ENCODE peak calls at places on chromosomes 11 and 22, in nine cellular contexts. V is GM12865; L is stimulated activated CD8-positive, alpha-beta memory T cell treated with anti-CD3 and anti-CD28 coated beads, Interleukin-12 subunit alpha, Interleukin-12 subunit beta, amount 100 ng/mL, for 1 hour; S is left ventricle myocardium inferior; T is NCI-H2171 treated with DMSO at 0.1 percent for 48 hours; P is stomach; E is T-cell; I is RCC 7860; W is stimulated activated CD4-positive, alpha-beta T cell treated with anti-CD3 and anti-CD28 coated beads, Interleukin-4, amount 100 ng/mL, for 1 hour. U is an unnamed sample.

GRCh38 chr11:119572481-119573424 is 149.8 kb upstream of the THY1 start:
- DNase-seq in T (no peak), S (no peak), P (no peak), I (no peak), W (no peak), L (no peak), E (no peak), V (no peak), U (no peak)

GRCh38 chr11:6096417-6096816 is 11.1 kb upstream of the OR56B4 start:
- DNase-seq in P (no peak), S (no peak), L (no peak), E (no peak), I (no peak), W (no peak), V (no peak), T (no peak), U (no peak)

GRCh38 chr11:94525933-94526332 is 13.7 kb downstream of the C11orf97 start:
- DNase-seq in S (peak), I (no peak), W (no peak), L (no peak), T (peak), E (no peak), P (peak), V (no peak), U (peak)

GRCh38 chr22:26643368-26644100 is 13.9 kb upstream of the MIAT start:
- DNase-seq in I (no peak), S (no peak), T (no peak), P (no peak), E (peak), V (no peak), L (no peak), W (no peak), U (no peak)

GRCh38 chr11:1218788-1219445 is 3.9 kb upstream of the MUC5B start:
- DNase-seq in E (no peak), I (no peak), T (no peak), L (no peak), W (no peak), V (no peak), S (no peak), P (no peak), U (no peak)

GRCh38 chr11:36102868-36103267 is 159.0 kb downstream of the LDLRAD3 start:
- DNase-seq in P (no peak), S (no peak), V (no peak), W (no peak), T (no peak), E (no peak), L (no peak), I (no peak), U (no peak)

GRCh38 chr11:61976420-61976800 is 9.0 kb upstream of the FTH1 start:
- DNase-seq in L (no peak), S (no peak), V (no peak), T (no peak), P (no peak), W (no peak), I (no peak), E (no peak), U (no peak)

GRCh38 chr11:111514216-111515031 is at the start of gene HOATZ:
- DNase-seq in V (peak), S (no peak), W (peak), L (no peak), P (no peak), E (no peak), I (no peak), T (no peak), U (no peak)

GRCh38 chr22:39266398-39267030 is 21.7 kb upstream of the PDGFB start:
- DNase-seq in L (no peak), S (no peak), E (no peak), P (no peak), V (peak), I (no peak), W (no peak), T (no peak), U (no peak)

GRCh38 chr11:122293298-122294023 is 177.4 kb upstream of the BLID start:
- DNase-seq in I (no peak), P (no peak), E (no peak), L (no peak), V (no peak), W (no peak), S (no peak), T (no peak), U (no peak)

GRCh38 chr11:123083623-123084029 is 21.7 kb upstream of the HSPA8 start:
- DNase-seq in P (peak), S (peak), I (peak), V (no peak), T (peak), L (peak), W (peak), E (peak), U (peak)

GRCh38 chr22:30017375-30017774 is 62.9 kb upstream of the HORMAD2 start:
- DNase-seq in P (no peak), V (no peak), S (no peak), W (no peak), E (no peak), T (no peak), I (no peak), L (no peak), U (no peak)

GRCh38 chr11:66762088-66762487 is 33.1 kb upstream of the SPTBN2 start:
- DNase-seq in T (no peak), V (no peak), S (no peak), E (no peak), L (no peak), I (no peak), W (no peak), P (no peak), U (no peak)

GRCh38 chr22:23693979-23694680 is 3.3 kb downstream of the RGL4 start:
- DNase-seq in V (no peak), S (no peak), L (no peak), I (no peak), T (no peak), W (no peak), E (no peak), P (no peak), U (no peak)

GRCh38 chr11:15660496-15660895 is 545.8 kb downstream of the INSC start:
- DNase-seq in V (no peak), L (no peak), P (no peak), T (no peak), S (no peak), W (no peak), I (no peak), E (no peak), U (no peak)

GRCh38 chr22:20065896-20066616 is 14.0 kb upstream of the DGCR8 start:
- DNase-seq in L (no peak), E (no peak), V (no peak), T (no peak), P (no peak), S (no peak), W (no peak), I (no peak), U (no peak)

GRCh38 chr11:99968336-99968735 is 718.8 kb upstream of the ARHGAP42 start:
- DNase-seq in S (no peak), P (no peak), I (no peak), L (no peak), T (no peak), W (no peak), E (no peak), V (no peak), U (no peak)

GRCh38 chr22:44288951-44289350 is 23.8 kb downstream of the SHISAL1 start:
- DNase-seq in I (no peak), W (no peak), T (no peak), V (no peak), L (no peak), S (no peak), E (no peak), P (no peak), U (no peak)

GRCh38 chr11:123484448-123484847 is 54.4 kb downstream of the GRAMD1B start:
- DNase-seq in P (no peak), T (no peak), S (no peak), E (no peak), L (no peak), I (no peak), V (peak), W (no peak), U (no peak)

GRCh38 chr22:28017859-28018258 is 98.8 kb upstream of the PITPNB start:
- DNase-seq in T (no peak), I (no peak), E (no peak), W (no peak), S (peak), V (no peak), P (peak), L (no peak), U (no peak)